ENCODE peak calls at places on chromosomes 3 and 15, in five cellular contexts. R is keratinocyte, D is A549, F is bronchial epithelial cell, C is IMR-90. K is an unnamed sample.

GRCh38 chr15:78200276-78200930 is 34.0 kb downstream of the ACSBG1 start:
- DNase-seq in F (no peak), D (no peak), C (no peak), R (no peak), K (no peak)

GRCh38 chr3:16146015-16146730 is 28.3 kb upstream of the GALNT15 start:
- DNase-seq in F (no peak), R (no peak), C (no peak), D (no peak), K (no peak)

GRCh38 chr3:138942271-138942670 is 4.7 kb downstream of the FOXL2 start:
- DNase-seq in R (no peak), D (no peak), C (no peak), F (no peak), K (no peak)

GRCh38 chr3:7461202-7461825 is 600.4 kb downstream of the GRM7 start:
- DNase-seq in R (no peak), F (no peak), C (no peak), D (no peak), K (no peak)

GRCh38 chr3:142888099-142888483 is 792 bp downstream of the PCOLCE2 start:
- DNase-seq in D (peak), R (no peak), F (peak), C (no peak), K (no peak)

GRCh38 chr15:90479656-90480055 is 50.1 kb upstream of the CRTC3 start:
- DNase-seq in C (peak), R (peak), F (peak), D (no peak), K (no peak)

GRCh38 chr3:179608931-179609720 is 4.5 kb downstream of the NDUFB5 start:
- DNase-seq in D (no peak), R (no peak), F (no peak), C (no peak), K (no peak)

GRCh38 chr15:63448261-63448660 is 56.1 kb upstream of the USP3 start:
- DNase-seq in R (no peak), C (no peak), F (no peak), D (no peak), K (no peak)

GRCh38 chr3:122858373-122858772 is 63.5 kb downstream of the SLC49A4 start:
- DNase-seq in D (no peak), R (no peak), F (peak), C (peak), K (no peak)

GRCh38 chr3:73718326-73719110 is 93.8 kb upstream of the PDZRN3 start:
- DNase-seq in F (no peak), C (no peak), R (no peak), D (no peak), K (no peak)
- H3K4me3 ChIP-seq in F (no peak), C (no peak), R (no peak), D (no peak), K (no peak)

DNA sequence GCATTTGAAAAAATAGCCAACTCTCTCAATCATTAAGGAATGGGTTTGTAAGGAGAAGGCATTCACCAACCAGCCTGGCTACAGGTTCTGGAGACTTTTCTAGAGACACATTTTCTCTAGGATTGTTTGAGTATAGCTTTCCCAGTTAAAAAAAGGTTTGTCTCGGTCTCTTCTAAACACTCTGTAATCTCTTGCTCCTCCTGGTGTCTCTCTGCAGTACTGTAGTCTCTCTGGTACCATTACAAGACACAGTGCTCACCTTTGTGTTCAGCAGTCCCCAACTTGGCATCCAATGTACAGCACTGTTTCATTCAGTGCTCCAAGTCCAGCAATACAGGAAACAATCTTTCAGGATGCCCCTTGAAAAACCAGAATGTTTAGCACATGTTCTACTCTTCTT is 534.4 kb downstream of the ZNF385D start:
- DNase-seq in F (peak), C (no peak), R (no peak), D (no peak), K (peak)
- TF ChIP-seq CTCF in F (peak), C (peak), R (no peak), D (no peak), K (peak)

DNA sequence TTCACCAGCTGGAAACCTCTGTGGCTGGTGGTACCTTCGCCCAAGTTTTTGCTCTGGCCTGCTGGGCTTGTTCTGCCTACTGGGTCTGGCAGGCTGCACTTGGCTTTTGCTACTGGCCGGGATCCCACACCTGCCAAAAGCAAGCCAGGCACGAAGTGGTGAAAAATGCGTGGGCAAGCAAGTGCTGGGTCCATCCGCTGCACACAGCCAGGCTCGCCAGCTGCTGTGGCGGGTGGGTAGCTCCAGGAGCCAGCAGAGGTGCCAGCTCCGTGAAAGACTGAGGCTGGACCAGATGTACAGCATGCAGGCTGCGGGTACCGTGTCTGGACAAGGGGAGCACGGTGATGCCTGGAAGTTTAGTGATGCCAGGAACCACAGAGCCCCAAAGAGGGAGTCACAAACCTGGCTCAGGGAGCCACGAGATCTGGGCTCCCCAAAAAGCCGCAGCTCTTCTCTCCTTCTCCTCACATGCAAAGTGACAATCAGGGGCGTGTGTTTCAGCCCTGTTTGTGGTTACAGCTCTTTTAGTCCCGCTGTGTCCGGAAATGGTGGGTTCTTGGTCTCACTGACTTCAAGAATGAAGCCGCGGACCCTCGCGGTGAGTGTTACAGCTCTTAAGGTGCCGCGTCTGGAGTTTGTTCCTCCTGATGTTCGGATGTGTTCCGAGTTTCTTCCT is 1455.6 kb upstream of the GBE1 start:
- DNase-seq in F (no peak), C (no peak), D (no peak), R (no peak), K (no peak)
- H3K4me3 ChIP-seq in F (no peak), C (no peak), D (no peak), R (no peak), K (no peak)

GRCh38 chr3:120622870-120623718 is 27.0 kb downstream of the NDUFB4 start:
- DNase-seq in F (peak), R (no peak), C (peak), D (peak), K (peak)
- TF ChIP-seq CTCF in F (no peak), R (no peak), C (peak), D (peak), K (peak)

GRCh38 chr3:184757010-184757651 is 45.3 kb upstream of the MAGEF1 start:
- DNase-seq in D (no peak), R (no peak), F (peak), C (peak), K (no peak)
- H3K4me3 ChIP-seq in D (no peak), R (no peak), F (no peak), C (no peak), K (no peak)

DNA sequence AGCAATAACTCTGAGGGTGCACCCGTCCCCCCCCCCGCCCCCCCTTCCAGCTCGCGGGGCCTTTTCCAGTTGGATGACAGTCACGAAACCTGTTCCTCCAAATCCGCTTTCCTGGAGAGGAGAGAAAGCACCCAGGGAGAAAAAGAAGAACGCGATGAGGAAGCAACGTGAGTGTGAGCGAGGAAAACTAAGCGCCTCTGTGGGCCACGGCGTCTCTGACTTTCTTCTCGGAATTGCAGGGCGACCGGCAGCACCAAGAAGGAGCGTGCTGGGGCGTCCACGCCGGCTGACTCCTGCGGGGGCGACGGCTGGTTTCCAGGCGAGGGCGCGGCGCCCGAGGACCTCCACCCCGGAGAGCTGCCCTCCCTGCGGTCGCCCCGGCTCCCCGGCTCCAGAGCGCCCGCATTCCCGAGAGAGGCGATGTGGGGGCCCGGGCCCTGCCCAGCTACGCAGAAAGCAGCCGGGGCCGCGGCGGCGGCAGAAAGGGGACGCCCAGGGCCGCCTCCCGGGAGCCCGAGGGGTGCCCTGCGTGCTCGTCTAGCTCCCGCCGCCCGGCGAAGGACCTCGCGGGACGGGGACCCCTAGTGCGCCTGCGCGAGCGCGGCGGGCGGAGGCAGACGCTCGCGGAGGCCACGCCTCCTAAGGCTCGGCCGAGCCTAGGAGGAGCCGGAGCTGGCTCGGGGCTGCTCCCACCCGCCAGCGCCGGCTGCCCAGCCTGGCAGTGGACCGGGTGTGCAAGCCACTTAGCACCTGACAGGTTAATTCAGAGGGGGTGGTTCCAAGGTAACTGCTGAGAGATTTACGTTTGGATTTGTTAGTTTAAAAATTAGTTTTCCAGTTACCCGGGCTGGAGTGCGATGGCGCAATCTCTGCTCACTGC is 15.3 kb upstream of the ADIPOQ start:
- DNase-seq in R (no peak), C (peak), F (peak), D (peak), K (no peak)
- TF ChIP-seq CTCF in R (no peak), C (no peak), F (no peak), D (no peak), K (no peak)

GRCh38 chr3:177528306-177529070 is 331.2 kb upstream of the TBL1XR1 start:
- DNase-seq in C (peak), R (no peak), D (no peak), F (peak), K (no peak)
- H3K4me3 ChIP-seq in C (no peak), R (no peak), D (no peak), F (no peak), K (no peak)

GRCh38 chr15:100909582-100909981 is 9.6 kb upstream of the LRRK1 start:
- DNase-seq in R (no peak), C (no peak), F (no peak), D (no peak), K (no peak)

GRCh38 chr15:100902436-100903190 is 16.5 kb upstream of the LRRK1 start:
- DNase-seq in F (peak), C (peak), D (no peak), R (peak), K (peak)

GRCh38 chr15:100908466-100908865 is 10.7 kb upstream of the LRRK1 start:
- DNase-seq in D (no peak), R (no peak), F (no peak), C (no peak), K (no peak)

GRCh38 chr15:100903191-100903590 is 16.0 kb upstream of the LRRK1 start:
- DNase-seq in D (no peak), F (no peak), R (no peak), C (no peak), K (no peak)

DNA sequence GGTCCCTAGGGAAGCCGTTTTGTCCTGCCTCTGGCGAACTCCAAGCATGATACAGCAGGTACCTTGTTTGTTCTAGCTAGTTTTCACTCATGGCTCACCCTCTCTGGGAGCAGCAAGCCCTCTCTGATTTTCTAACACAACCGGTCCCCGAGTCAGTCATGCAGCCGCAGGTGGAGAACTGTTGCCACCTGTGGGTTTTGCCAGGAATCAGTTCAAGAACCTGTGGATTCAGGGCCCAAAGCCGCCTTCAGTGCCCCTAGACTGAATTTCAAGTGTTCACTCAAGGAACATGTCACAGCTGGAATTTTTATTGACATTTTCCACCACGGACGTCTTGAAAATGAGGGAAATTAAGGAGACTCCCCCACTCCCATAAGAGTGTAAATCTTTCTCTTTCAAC is 13.3 kb upstream of the LRRK1 start:
- DNase-seq in F (peak), C (no peak), R (no peak), D (no peak), K (no peak)
- TF ChIP-seq CTCF in F (peak), C (no peak), R (peak), D (no peak), K (no peak)